ENCODE peak calls at places on chromosome 2, in four cellular contexts. B, A, Z and S are unnamed samples.

GRCh38 chr2:30730736-30731135 is 76.5 kb downstream of the CAPN13 start:
- DNase-seq in Z (no peak), A (no peak), B (no peak), S (no peak)

GRCh38 chr2:120631241-120631640 is 104.4 kb upstream of the GLI2 start:
- DNase-seq in Z (no peak), B (no peak), A (no peak), S (no peak)

GRCh38 chr2:172613610-172614231 is 57.8 kb downstream of the PDK1 start:
- DNase-seq in Z (no peak), A (no peak), B (no peak), S (no peak)

GRCh38 chr2:141595531-141595930 is 535.3 kb downstream of the LRP1B start:
- DNase-seq in B (no peak), A (no peak), Z (no peak), S (no peak)

GRCh38 chr2:4020649-4021048 is 317.3 kb downstream of the DCDC2C start:
- DNase-seq in Z (no peak), A (no peak), B (no peak), S (no peak)

GRCh38 chr2:199738723-199739412 is 112.1 kb downstream of the FTCDNL1 start:
- DNase-seq in B (peak), Z (no peak), A (peak), S (no peak)

GRCh38 chr2:35714883-35715282 is 640.7 kb upstream of the CRIM1 start:
- DNase-seq in A (no peak), Z (no peak), B (no peak), S (no peak)

GRCh38 chr2:37389984-37390765 is 45.7 kb downstream of the QPCT start:
- DNase-seq in Z (peak), A (peak), B (peak), S (peak)

GRCh38 chr2:74179063-74179865 is 585 bp upstream of the MOB1A start:
- DNase-seq in A (no peak), B (no peak), Z (no peak), S (no peak)

GRCh38 chr2:42622943-42623676 is 54.7 kb downstream of the MTA3 start:
- DNase-seq in Z (no peak), A (peak), B (no peak), S (no peak)

GRCh38 chr2:72931280-72931910 is 14.1 kb downstream of the EMX1 start:
- DNase-seq in A (no peak), B (peak), Z (no peak), S (no peak)

GRCh38 chr2:16226942-16227664 is 286.8 kb downstream of the MYCN start:
- DNase-seq in A (no peak), B (no peak), Z (no peak), S (no peak)

GRCh38 chr2:18345848-18346247 is 214.6 kb downstream of the RDH14 start:
- DNase-seq in B (peak), Z (no peak), A (peak), S (no peak)

GRCh38 chr2:215784371-215784783 is 229.0 kb downstream of the MREG start:
- DNase-seq in B (peak), Z (no peak), A (no peak), S (no peak)

GRCh38 chr2:157279331-157279730 is 21.8 kb downstream of the GALNT5 start:
- DNase-seq in Z (no peak), B (no peak), A (no peak), S (peak)

GRCh38 chr2:202963712-202964111 is 51.0 kb upstream of the NBEAL1 start:
- DNase-seq in Z (no peak), A (no peak), B (no peak), S (no peak)

GRCh38 chr2:70247364-70248144 is 874 bp downstream of the TIA1 start:
- DNase-seq in B (peak), Z (no peak), A (no peak), S (no peak)

GRCh38 chr2:236240228-236240990 is 23.8 kb downstream of the ASB18 start:
- DNase-seq in B (peak), Z (no peak), A (no peak), S (no peak)

GRCh38 chr2:217555075-217555876 is 447.5 kb downstream of the TNS1 start:
- DNase-seq in B (no peak), A (no peak), Z (no peak), S (no peak)

GRCh38 chr2:67799889-67800288 is 262.9 kb downstream of the C1D start:
- DNase-seq in B (no peak), Z (no peak), A (no peak), S (no peak)

GRCh38 chr2:105149272-105149671 is 92.3 kb upstream of the GPR45 start:
- DNase-seq in Z (no peak), A (no peak), B (no peak), S (no peak)

GRCh38 chr2:232335859-232336215 is 42.7 kb upstream of the ALPP start:
- DNase-seq in B (no peak), A (no peak), Z (no peak), S (no peak)

GRCh38 chr2:112627060-112628040 is 18.4 kb upstream of the SLC20A1 start:
- DNase-seq in B (peak), A (peak), Z (no peak), S (no peak)
- TF ChIP-seq ELK1 in B (no peak), A (no peak), Z (no peak), S (no peak)

GRCh38 chr2:9721346-9721745 is 90.5 kb upstream of the YWHAQ start:
- DNase-seq in B (no peak), Z (no peak), A (no peak), S (no peak)

GRCh38 chr2:9722451-9722850 is 91.7 kb upstream of the YWHAQ start:
- DNase-seq in Z (no peak), A (no peak), B (no peak), S (no peak)

GRCh38 chr2:9717886-9718451 is 87.2 kb upstream of the YWHAQ start:
- DNase-seq in B (no peak), Z (no peak), A (no peak), S (no peak)

GRCh38 chr2:9724565-9724964 is 93.8 kb upstream of the YWHAQ start:
- DNase-seq in A (no peak), B (no peak), Z (no peak), S (no peak)

DNA sequence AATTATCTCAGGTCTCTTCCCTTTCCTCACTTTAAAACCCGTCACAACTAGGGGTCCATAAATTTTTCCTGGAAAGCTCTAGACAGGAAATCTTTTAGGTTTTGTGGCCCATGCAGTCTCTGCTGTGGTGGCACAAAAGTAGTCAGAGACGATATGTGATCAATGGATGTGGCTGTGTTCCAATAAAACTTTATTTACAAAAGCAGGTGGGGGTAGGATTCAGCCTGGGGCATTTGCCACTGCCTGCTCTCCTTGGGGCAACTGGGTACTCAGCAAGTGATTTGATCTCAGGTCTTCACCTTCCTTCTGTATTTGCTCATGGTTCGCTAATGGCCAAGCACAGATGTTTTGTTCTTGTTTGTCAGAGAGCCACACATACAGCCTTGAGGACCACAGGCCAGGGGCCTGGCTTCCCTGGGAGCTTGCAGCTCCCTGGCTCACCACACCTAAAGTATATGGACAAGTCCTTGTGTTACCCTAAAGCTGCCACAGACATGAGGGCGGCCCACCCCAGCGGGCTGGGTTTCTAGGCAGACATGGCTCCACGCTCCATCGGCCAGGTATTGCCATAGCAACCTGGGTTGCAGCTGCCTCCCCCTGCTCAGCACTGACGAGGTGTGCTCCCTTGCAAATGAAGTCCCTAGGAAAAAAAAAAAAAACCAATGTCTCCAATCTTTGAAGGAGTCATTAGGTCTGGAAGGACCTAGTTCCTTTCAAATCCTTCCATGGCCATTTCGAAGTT is 89.7 kb upstream of the YWHAQ start:
- DNase-seq in Z (no peak), B (no peak), A (no peak), S (no peak)
- TF ChIP-seq ELK1 in Z (no peak), B (no peak), A (no peak), S (no peak)

DNA sequence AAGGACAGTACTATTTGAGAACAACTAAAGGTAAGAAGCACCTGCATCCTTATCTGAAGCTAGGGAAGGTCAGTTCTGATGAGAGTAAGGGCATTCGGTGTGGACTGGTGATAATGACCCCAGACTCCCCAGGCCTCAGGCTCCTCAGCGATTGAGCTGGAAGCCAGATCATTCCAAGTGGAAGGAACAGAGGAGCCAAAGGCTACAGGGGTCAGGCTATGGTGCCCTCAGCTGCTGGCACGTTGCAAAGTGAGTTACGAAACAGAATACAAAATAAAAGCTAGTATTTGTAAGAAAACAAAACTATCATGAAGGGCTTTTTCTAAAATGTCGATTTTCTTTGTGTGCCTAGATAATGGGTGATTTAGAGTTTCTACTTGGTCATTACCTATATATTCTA is 168.5 kb upstream of the LRRTM1 start:
- DNase-seq in B (no peak), A (no peak), Z (no peak), S (no peak)
- TF ChIP-seq ELK1 in B (no peak), A (no peak), Z (no peak), S (no peak)

DNA sequence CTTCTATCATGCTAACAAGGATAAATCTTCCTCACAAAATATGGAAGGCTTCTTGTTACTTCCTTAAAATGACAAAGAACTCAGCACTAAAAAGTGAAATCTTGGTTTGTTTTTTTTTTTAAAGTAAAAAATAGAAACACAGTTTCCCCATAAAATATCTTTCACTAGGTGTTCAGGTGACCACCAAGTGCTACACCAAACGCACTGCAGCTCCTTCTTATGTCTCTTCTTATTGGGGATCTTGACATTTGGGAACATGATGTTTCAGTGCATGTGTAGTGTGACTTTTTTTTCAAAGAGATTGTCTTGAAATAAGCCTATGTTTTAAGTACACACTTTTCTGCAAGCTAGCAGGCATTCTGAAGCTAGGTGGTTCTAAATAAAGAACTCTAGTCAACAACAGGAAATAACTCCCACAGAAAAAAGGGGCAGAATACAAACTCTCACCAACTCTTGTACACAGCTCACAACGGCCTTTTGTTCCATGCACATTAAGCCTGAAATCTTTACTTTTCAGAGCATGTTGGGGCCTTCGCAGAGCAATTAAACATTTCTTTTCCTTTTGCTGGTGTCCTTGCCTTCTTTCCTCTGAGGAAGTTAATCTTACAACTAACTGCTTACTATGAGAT is 13.2 kb upstream of the SERTAD2 start:
- DNase-seq in B (no peak), Z (no peak), A (no peak), S (no peak)
- TF ChIP-seq ELK1 in B (no peak), Z (no peak), A (no peak), S (no peak)

DNA sequence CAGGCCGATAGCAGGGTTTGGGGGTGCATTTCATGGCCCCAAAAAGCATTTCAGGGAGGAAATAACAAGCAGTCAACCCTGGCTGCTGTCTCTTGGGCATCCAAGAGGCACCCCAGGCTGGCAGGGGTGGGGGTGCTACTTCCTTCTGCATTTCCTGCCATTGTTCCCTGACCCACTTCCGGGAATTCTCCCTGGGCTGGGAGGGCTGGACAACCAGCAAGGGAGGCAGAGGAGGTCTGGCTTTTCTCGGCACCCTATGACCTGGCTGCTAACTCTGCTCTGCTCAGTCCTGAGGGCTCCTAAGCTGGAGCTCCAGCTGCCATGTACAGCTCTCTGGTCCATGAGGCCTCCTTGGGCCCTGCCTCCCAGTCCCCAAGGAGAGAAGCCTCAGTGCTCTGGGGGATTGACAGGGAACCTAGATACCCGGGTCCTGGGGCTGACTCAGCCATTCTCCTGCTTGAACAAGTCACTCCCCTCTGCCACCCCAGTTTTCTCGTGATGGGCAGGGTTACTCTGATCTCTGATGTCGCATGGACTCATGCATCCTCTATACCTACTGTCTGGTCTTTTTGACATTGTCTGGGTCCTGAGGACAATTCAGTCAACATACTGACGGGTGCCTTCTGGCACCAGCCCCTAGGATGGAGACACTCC is 47.2 kb downstream of the DYSF start:
- DNase-seq in B (no peak), A (no peak), Z (no peak), S (no peak)
- TF ChIP-seq ELK1 in B (no peak), A (no peak), Z (no peak), S (no peak)